ENCODE peak calls at places on chromosomes 12 and 14, in five cellular contexts. W is breast epithelium, L is tibial nerve, B is erythroblast, K is Peyer's patch. F is an unnamed sample.

GRCh38 chr12:28216016-28216415 is 25.8 kb downstream of the CCDC91 start:
- DNase-seq in W (no peak), L (no peak), B (no peak), K (no peak), F (no peak)

GRCh38 chr14:75430106-75430505 is 2.3 kb downstream of the JDP2 start:
- DNase-seq in W (no peak), L (no peak), B (no peak), K (no peak), F (no peak)

GRCh38 chr14:64983439-64984310 is 3.0 kb upstream of the FNTB start:
- DNase-seq in W (no peak), L (no peak), B (peak), K (no peak), F (peak)

GRCh38 chr14:96852823-96853422 is 55.7 kb downstream of the VRK1 start:
- DNase-seq in W (no peak), L (no peak), B (peak), K (no peak), F (no peak)

GRCh38 chr12:3236345-3237153 is 159.4 kb downstream of the TSPAN9 start:
- DNase-seq in W (no peak), L (no peak), B (peak), K (no peak), F (peak)

GRCh38 chr12:76641073-76641472 is 81.5 kb upstream of the OSBPL8 start:
- DNase-seq in W (no peak), L (no peak), B (no peak), K (no peak), F (no peak)

GRCh38 chr14:75711796-75712211 is 50.8 kb downstream of the TTLL5 start:
- DNase-seq in W (peak), L (no peak), B (no peak), K (no peak), F (peak)

GRCh38 chr12:114611145-114612018 is 72.6 kb downstream of the TBX3 start:
- DNase-seq in W (no peak), L (no peak), B (no peak), K (no peak), F (no peak)

GRCh38 chr14:74614508-74615495 is 2.8 kb upstream of the LTBP2 start:
- DNase-seq in W (no peak), L (no peak), B (no peak), K (no peak), F (no peak)

GRCh38 chr14:70635971-70636595 is 5.6 kb upstream of the TTC9 start:
- DNase-seq in W (no peak), L (no peak), B (no peak), K (no peak), F (no peak)

GRCh38 chr14:104676694-104677505 is 12.5 kb upstream of the INF2 start:
- DNase-seq in W (no peak), L (no peak), B (no peak), K (peak), F (peak)

GRCh38 chr12:12327802-12328201 is 22.2 kb downstream of the MANSC1 start:
- DNase-seq in W (no peak), L (no peak), B (peak), K (no peak), F (peak)

GRCh38 chr12:82833461-82833860 is 146.8 kb downstream of the TMTC2 start:
- DNase-seq in W (no peak), L (no peak), B (no peak), K (no peak), F (no peak)

GRCh38 chr14:94598816-94599655 is 13.2 kb upstream of the SERPINA3 start:
- DNase-seq in W (peak), L (peak), B (no peak), K (no peak), F (peak)
- TF ChIP-seq POLR2A in W (no peak), L (no peak), B (no peak), K (no peak), F (peak)

GRCh38 chr12:43312991-43313505 is 239.0 kb downstream of the ADAMTS20 start:
- DNase-seq in W (no peak), L (no peak), B (no peak), K (no peak), F (no peak)

GRCh38 chr12:43308776-43309175 is 243.2 kb downstream of the ADAMTS20 start:
- DNase-seq in W (no peak), L (no peak), B (no peak), K (no peak), F (no peak)

GRCh38 chr12:43307126-43307525 is 244.9 kb downstream of the ADAMTS20 start:
- DNase-seq in W (no peak), L (no peak), B (no peak), K (no peak), F (no peak)

GRCh38 chr12:43310596-43310995 is 241.4 kb downstream of the ADAMTS20 start:
- DNase-seq in W (no peak), L (no peak), B (no peak), K (no peak), F (no peak)

DNA sequence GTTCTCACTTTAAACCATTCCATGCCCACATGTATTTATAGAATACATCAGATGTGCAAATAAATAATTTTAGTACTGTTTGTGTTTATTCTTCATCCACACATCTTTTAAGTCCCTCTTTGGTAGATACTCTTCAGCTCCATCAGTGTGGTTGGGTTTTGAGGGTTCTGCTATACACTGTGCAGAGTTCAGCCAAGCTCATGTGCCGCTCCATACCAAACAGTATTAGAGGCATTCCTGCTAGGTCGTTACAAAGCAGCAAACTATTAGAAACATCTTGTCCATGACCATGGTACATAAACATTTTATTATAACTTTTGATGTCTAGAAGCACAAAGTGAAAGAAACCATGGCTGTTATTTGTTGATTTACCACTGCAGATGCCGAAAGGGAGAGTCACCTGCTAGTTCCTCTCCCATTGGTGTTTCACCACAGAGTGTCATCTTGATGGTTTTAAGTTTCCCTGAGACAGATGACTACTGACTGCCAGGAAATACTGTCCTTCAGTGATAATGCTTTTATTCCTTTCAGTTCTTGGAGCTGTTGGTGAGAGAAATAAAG is 242.1 kb downstream of the ADAMTS20 start:
- DNase-seq in W (no peak), L (no peak), B (no peak), K (no peak), F (no peak)
- TF ChIP-seq POLR2A in W (no peak), L (no peak), B (no peak), K (no peak), F (no peak)

DNA sequence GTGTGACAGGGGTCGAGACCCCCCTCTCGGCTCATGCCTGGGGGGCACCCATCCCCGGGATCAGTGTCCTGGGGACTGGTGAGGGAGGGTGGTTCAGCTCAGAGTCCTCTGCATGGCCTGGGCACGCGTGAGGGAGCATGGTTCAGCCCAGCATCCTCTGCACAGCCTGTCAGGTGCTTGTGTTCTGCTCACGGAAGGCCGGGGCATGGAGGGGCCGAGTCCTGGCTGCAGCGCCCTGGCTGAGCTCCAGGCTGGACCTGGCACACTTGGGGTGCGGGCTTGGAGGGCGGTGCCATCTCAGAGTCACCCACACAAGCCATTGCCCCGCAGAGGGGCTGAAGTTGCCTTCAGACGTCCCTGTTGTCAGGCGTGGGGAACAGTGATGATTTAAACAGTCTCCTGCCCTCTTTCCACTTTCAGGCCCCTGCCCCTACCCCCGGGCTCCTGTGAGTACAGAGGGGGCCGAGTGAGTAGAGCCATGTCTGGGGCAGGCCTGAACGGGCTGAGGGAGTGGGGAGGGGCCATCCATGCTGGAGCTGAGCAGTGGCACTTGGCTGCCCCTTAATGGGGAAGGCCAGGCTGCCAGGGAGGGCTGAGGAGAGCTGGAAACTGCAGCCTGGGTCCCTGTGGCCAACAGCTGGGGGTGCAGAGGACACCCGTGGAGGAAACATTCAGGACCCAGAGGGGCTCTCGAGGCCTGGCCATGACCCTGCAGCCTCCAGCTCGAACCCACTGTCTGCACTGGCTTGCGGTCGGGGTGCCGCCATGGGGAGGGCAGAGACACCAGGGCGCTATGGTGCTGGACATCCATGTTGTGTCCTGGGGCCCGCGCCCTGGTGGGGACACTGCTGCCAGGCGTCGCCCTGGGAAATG is 22.5 kb downstream of the FBRSL1 start:
- DNase-seq in W (no peak), L (no peak), B (no peak), K (no peak), F (no peak)
- TF ChIP-seq POLR2A in W (no peak), L (no peak), B (no peak), K (no peak), F (no peak)

GRCh38 chr12:6222009-6222702 is 22.0 kb downstream of the CD9 start:
- DNase-seq in W (no peak), L (no peak), B (no peak), K (no peak), F (peak)
- TF ChIP-seq POLR2A in W (no peak), L (no peak), B (no peak), K (no peak), F (no peak)

GRCh38 chr12:110503432-110503831 is 1.3 kb downstream of the RAD9B start:
- DNase-seq in W (no peak), L (no peak), B (no peak), K (no peak), F (no peak)
- TF ChIP-seq POLR2A in W (no peak), L (no peak), B (no peak), K (no peak), F (no peak)

F was measured in adrenal gland.